ENCODE peak calls at places on chromosomes 3 and 15, in seven cellular contexts. One of them, this sample, is unnamed.

GRCh38 chr15:65029736-65030208 is 333 bp upstream of the MTFMT start:
- DNase-seq in fibroblast of pulmonary artery: no peak
- DNase-seq in dorsolateral prefrontal cortex: no peak
- DNase-seq in lower leg skin: no peak
- DNase-seq in endothelial cell of umbilical vein: no peak
- DNase-seq in AG09309: no peak
- DNase-seq in GM06990: no peak
- DNase-seq in this sample: no peak

GRCh38 chr15:60649845-60650548 is 171.1 kb upstream of the ICE2 start:
- DNase-seq in AG09309: no peak
- DNase-seq in fibroblast of pulmonary artery: no peak
- DNase-seq in GM06990: peak
- DNase-seq in dorsolateral prefrontal cortex: no peak
- DNase-seq in endothelial cell of umbilical vein: no peak
- DNase-seq in lower leg skin: no peak
- DNase-seq in this sample: no peak

GRCh38 chr3:107855710-107856109 is 235.1 kb downstream of the CD47 start:
- DNase-seq in dorsolateral prefrontal cortex: no peak
- DNase-seq in lower leg skin: no peak
- DNase-seq in fibroblast of pulmonary artery: peak
- DNase-seq in endothelial cell of umbilical vein: peak
- DNase-seq in AG09309: no peak
- DNase-seq in GM06990: no peak
- DNase-seq in this sample: no peak

GRCh38 chr3:98561727-98562521 is 30.1 kb downstream of the GPR15 start:
- DNase-seq in AG09309: no peak
- DNase-seq in fibroblast of pulmonary artery: no peak
- DNase-seq in lower leg skin: no peak
- DNase-seq in dorsolateral prefrontal cortex: no peak
- DNase-seq in GM06990: peak
- DNase-seq in endothelial cell of umbilical vein: no peak
- DNase-seq in this sample: no peak

GRCh38 chr3:197520311-197521276 is 35.2 kb downstream of the BDH1 start:
- DNase-seq in AG09309: no peak
- DNase-seq in dorsolateral prefrontal cortex: no peak
- DNase-seq in fibroblast of pulmonary artery: peak
- DNase-seq in lower leg skin: no peak
- DNase-seq in endothelial cell of umbilical vein: no peak
- DNase-seq in GM06990: no peak
- DNase-seq in this sample: peak

GRCh38 chr15:63752075-63752684 is 81.6 kb downstream of the HERC1 start:
- DNase-seq in GM06990: no peak
- DNase-seq in AG09309: no peak
- DNase-seq in lower leg skin: no peak
- DNase-seq in endothelial cell of umbilical vein: peak
- DNase-seq in dorsolateral prefrontal cortex: no peak
- DNase-seq in fibroblast of pulmonary artery: peak
- DNase-seq in this sample: peak

GRCh38 chr3:14297784-14298236 is 104.6 kb upstream of the SLC6A6 start:
- DNase-seq in lower leg skin: no peak
- DNase-seq in dorsolateral prefrontal cortex: no peak
- DNase-seq in GM06990: no peak
- DNase-seq in AG09309: no peak
- DNase-seq in fibroblast of pulmonary artery: no peak
- DNase-seq in endothelial cell of umbilical vein: no peak
- DNase-seq in this sample: peak

GRCh38 chr3:71064288-71064975 is 519.1 kb downstream of the FOXP1 start:
- DNase-seq in dorsolateral prefrontal cortex: no peak
- DNase-seq in AG09309: no peak
- DNase-seq in fibroblast of pulmonary artery: peak
- DNase-seq in GM06990: no peak
- DNase-seq in lower leg skin: no peak
- DNase-seq in endothelial cell of umbilical vein: peak
- DNase-seq in this sample: peak

GRCh38 chr3:168870892-168871291 is 775.2 kb upstream of the GOLIM4 start:
- DNase-seq in endothelial cell of umbilical vein: no peak
- DNase-seq in fibroblast of pulmonary artery: peak
- DNase-seq in dorsolateral prefrontal cortex: no peak
- DNase-seq in lower leg skin: no peak
- DNase-seq in GM06990: no peak
- DNase-seq in AG09309: no peak
- DNase-seq in this sample: no peak

GRCh38 chr3:66463734-66464511 is 36.9 kb downstream of the LRIG1 start:
- DNase-seq in AG09309: no peak
- DNase-seq in fibroblast of pulmonary artery: no peak
- DNase-seq in lower leg skin: no peak
- DNase-seq in dorsolateral prefrontal cortex: no peak
- DNase-seq in endothelial cell of umbilical vein: no peak
- DNase-seq in GM06990: no peak
- DNase-seq in this sample: no peak

GRCh38 chr3:12954891-12955650 is 113.7 kb upstream of the RPL32 start:
- DNase-seq in lower leg skin: peak
- DNase-seq in dorsolateral prefrontal cortex: no peak
- DNase-seq in fibroblast of pulmonary artery: no peak
- DNase-seq in GM06990: no peak
- DNase-seq in AG09309: no peak
- DNase-seq in endothelial cell of umbilical vein: peak
- DNase-seq in this sample: peak

GRCh38 chr3:138351151-138351550 is 2.8 kb downstream of the MRAS start:
- DNase-seq in GM06990: no peak
- DNase-seq in lower leg skin: no peak
- DNase-seq in endothelial cell of umbilical vein: no peak
- DNase-seq in dorsolateral prefrontal cortex: no peak
- DNase-seq in fibroblast of pulmonary artery: peak
- DNase-seq in AG09309: no peak
- DNase-seq in this sample: no peak

GRCh38 chr3:137687181-137687880 is 76.8 kb upstream of the SOX14 start:
- DNase-seq in lower leg skin: no peak
- DNase-seq in AG09309: no peak
- DNase-seq in GM06990: no peak
- DNase-seq in dorsolateral prefrontal cortex: no peak
- DNase-seq in endothelial cell of umbilical vein: no peak
- DNase-seq in fibroblast of pulmonary artery: no peak
- DNase-seq in this sample: no peak

GRCh38 chr15:50876260-50876988 is 32.1 kb upstream of the AP4E1 start:
- DNase-seq in GM06990: peak
- DNase-seq in lower leg skin: no peak
- DNase-seq in endothelial cell of umbilical vein: no peak
- DNase-seq in AG09309: no peak
- DNase-seq in dorsolateral prefrontal cortex: no peak
- DNase-seq in fibroblast of pulmonary artery: no peak
- DNase-seq in this sample: no peak
- H3K4me3 ChIP-seq in GM06990: peak
- H3K4me3 ChIP-seq in lower leg skin: no peak
- H3K4me3 ChIP-seq in endothelial cell of umbilical vein: peak
- H3K4me3 ChIP-seq in AG09309: peak
- H3K4me3 ChIP-seq in dorsolateral prefrontal cortex: peak
- H3K4me3 ChIP-seq in fibroblast of pulmonary artery: peak
- H3K4me3 ChIP-seq in this sample: no peak

DNA sequence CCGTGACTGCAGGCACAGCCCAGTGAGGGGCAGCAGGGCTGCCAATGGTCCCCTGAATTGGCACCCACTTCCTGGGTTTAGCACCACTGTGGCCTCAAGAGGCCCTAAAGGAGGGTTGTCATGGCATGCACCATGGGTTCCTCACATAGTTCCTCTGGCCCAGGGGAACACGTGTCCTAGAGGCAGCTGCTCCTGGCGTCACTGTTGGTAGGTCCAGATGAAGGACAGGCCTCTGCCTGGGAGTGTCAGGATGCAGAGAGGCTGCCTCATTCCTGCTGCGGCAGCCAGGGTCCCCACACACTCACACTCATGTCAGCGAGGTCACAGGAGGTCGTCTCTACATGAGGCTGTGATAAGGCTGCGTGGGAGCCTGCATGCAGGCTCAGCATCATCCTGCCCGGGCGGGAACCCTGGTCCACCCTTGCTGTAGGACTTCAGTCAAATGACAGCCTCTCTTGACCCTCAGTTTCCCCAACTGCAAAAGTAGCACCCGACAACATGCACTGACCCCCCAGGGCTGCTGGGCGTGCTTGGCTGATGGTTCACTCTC is 26.1 kb upstream of the SFMBT1 start:
- DNase-seq in fibroblast of pulmonary artery: no peak
- DNase-seq in endothelial cell of umbilical vein: no peak
- DNase-seq in GM06990: no peak
- DNase-seq in AG09309: no peak
- DNase-seq in dorsolateral prefrontal cortex: no peak
- DNase-seq in lower leg skin: no peak
- DNase-seq in this sample: no peak
- H3K4me3 ChIP-seq in fibroblast of pulmonary artery: no peak
- H3K4me3 ChIP-seq in endothelial cell of umbilical vein: no peak
- H3K4me3 ChIP-seq in GM06990: no peak
- H3K4me3 ChIP-seq in AG09309: no peak
- H3K4me3 ChIP-seq in dorsolateral prefrontal cortex: peak
- H3K4me3 ChIP-seq in lower leg skin: no peak
- H3K4me3 ChIP-seq in this sample: no peak

GRCh38 chr3:126081618-126082333 is 2.1 kb downstream of the SLC41A3 start:
- DNase-seq in endothelial cell of umbilical vein: no peak
- DNase-seq in GM06990: peak
- DNase-seq in fibroblast of pulmonary artery: peak
- DNase-seq in AG09309: no peak
- DNase-seq in lower leg skin: peak
- DNase-seq in dorsolateral prefrontal cortex: no peak
- DNase-seq in this sample: peak

GRCh38 chr3:126083138-126083445 is 832 bp downstream of the SLC41A3 start:
- DNase-seq in fibroblast of pulmonary artery: no peak
- DNase-seq in lower leg skin: peak
- DNase-seq in AG09309: no peak
- DNase-seq in dorsolateral prefrontal cortex: no peak
- DNase-seq in GM06990: no peak
- DNase-seq in endothelial cell of umbilical vein: no peak
- DNase-seq in this sample: peak

GRCh38 chr3:126083511-126083912 is 412 bp downstream of the SLC41A3 start:
- DNase-seq in endothelial cell of umbilical vein: peak
- DNase-seq in dorsolateral prefrontal cortex: no peak
- DNase-seq in AG09309: no peak
- DNase-seq in fibroblast of pulmonary artery: no peak
- DNase-seq in lower leg skin: peak
- DNase-seq in GM06990: peak
- DNase-seq in this sample: peak

GRCh38 chr3:126083913-126084514 is at the start of gene SLC41A3:
- DNase-seq in dorsolateral prefrontal cortex: peak
- DNase-seq in fibroblast of pulmonary artery: peak
- DNase-seq in GM06990: peak
- DNase-seq in AG09309: peak
- DNase-seq in lower leg skin: peak
- DNase-seq in endothelial cell of umbilical vein: peak
- DNase-seq in this sample: peak

GRCh38 chr3:126082334-126083137 is 1.4 kb downstream of the SLC41A3 start:
- DNase-seq in dorsolateral prefrontal cortex: no peak
- DNase-seq in AG09309: no peak
- DNase-seq in fibroblast of pulmonary artery: no peak
- DNase-seq in GM06990: no peak
- DNase-seq in lower leg skin: peak
- DNase-seq in endothelial cell of umbilical vein: no peak
- DNase-seq in this sample: peak
- H3K4me3 ChIP-seq in dorsolateral prefrontal cortex: peak
- H3K4me3 ChIP-seq in AG09309: no peak
- H3K4me3 ChIP-seq in fibroblast of pulmonary artery: peak
- H3K4me3 ChIP-seq in GM06990: peak
- H3K4me3 ChIP-seq in lower leg skin: no peak
- H3K4me3 ChIP-seq in endothelial cell of umbilical vein: no peak
- H3K4me3 ChIP-seq in this sample: peak

GRCh38 chr3:170179444-170179843 is 2.1 kb downstream of the PHC3 start:
- DNase-seq in AG09309: no peak
- DNase-seq in endothelial cell of umbilical vein: no peak
- DNase-seq in fibroblast of pulmonary artery: no peak
- DNase-seq in lower leg skin: no peak
- DNase-seq in dorsolateral prefrontal cortex: no peak
- DNase-seq in GM06990: no peak
- DNase-seq in this sample: no peak
- H3K4me3 ChIP-seq in AG09309: peak
- H3K4me3 ChIP-seq in endothelial cell of umbilical vein: no peak
- H3K4me3 ChIP-seq in fibroblast of pulmonary artery: peak
- H3K4me3 ChIP-seq in lower leg skin: no peak
- H3K4me3 ChIP-seq in dorsolateral prefrontal cortex: peak
- H3K4me3 ChIP-seq in GM06990: peak
- H3K4me3 ChIP-seq in this sample: no peak

GRCh38 chr15:74891469-74891868 is 1.6 kb downstream of the MPI start:
- DNase-seq in endothelial cell of umbilical vein: no peak
- DNase-seq in GM06990: no peak
- DNase-seq in dorsolateral prefrontal cortex: no peak
- DNase-seq in AG09309: no peak
- DNase-seq in lower leg skin: no peak
- DNase-seq in fibroblast of pulmonary artery: no peak
- DNase-seq in this sample: no peak

GRCh38 chr15:74892313-74892712 is 2.5 kb downstream of the MPI start:
- DNase-seq in dorsolateral prefrontal cortex: no peak
- DNase-seq in AG09309: no peak
- DNase-seq in endothelial cell of umbilical vein: no peak
- DNase-seq in lower leg skin: no peak
- DNase-seq in fibroblast of pulmonary artery: no peak
- DNase-seq in GM06990: no peak
- DNase-seq in this sample: no peak

GRCh38 chr15:74892931-74893330 is 3.1 kb downstream of the MPI start:
- DNase-seq in AG09309: no peak
- DNase-seq in endothelial cell of umbilical vein: no peak
- DNase-seq in fibroblast of pulmonary artery: no peak
- DNase-seq in lower leg skin: no peak
- DNase-seq in dorsolateral prefrontal cortex: no peak
- DNase-seq in GM06990: no peak
- DNase-seq in this sample: no peak

GRCh38 chr15:74895830-74896229 is 6.0 kb downstream of the MPI start:
- DNase-seq in lower leg skin: no peak
- DNase-seq in dorsolateral prefrontal cortex: no peak
- DNase-seq in AG09309: no peak
- DNase-seq in endothelial cell of umbilical vein: no peak
- DNase-seq in GM06990: no peak
- DNase-seq in fibroblast of pulmonary artery: no peak
- DNase-seq in this sample: no peak

DNA sequence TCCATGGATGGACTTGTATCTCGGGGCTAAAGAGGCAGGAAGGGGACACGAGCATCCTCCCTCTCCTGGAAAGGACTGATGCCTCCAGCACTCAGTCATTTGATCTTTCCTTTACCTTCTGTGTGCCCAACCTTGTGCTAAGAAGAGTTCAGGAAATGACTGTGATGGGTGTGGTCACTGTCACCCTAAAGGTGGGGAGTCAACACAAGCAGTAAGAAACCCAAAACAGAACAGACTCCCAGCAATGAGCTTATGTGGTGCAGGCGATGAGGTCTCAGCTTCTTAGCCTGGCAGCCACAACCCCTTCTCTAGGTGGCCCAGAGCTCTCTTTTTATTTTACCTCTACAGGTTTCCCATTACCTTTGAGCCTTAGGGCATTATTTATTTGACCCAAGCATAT is 3.8 kb downstream of the MPI start:
- DNase-seq in lower leg skin: no peak
- DNase-seq in endothelial cell of umbilical vein: no peak
- DNase-seq in dorsolateral prefrontal cortex: no peak
- DNase-seq in AG09309: no peak
- DNase-seq in GM06990: no peak
- DNase-seq in fibroblast of pulmonary artery: no peak
- DNase-seq in this sample: no peak
- H3K4me3 ChIP-seq in lower leg skin: no peak
- H3K4me3 ChIP-seq in endothelial cell of umbilical vein: no peak
- H3K4me3 ChIP-seq in dorsolateral prefrontal cortex: no peak
- H3K4me3 ChIP-seq in AG09309: no peak
- H3K4me3 ChIP-seq in GM06990: no peak
- H3K4me3 ChIP-seq in fibroblast of pulmonary artery: no peak
- H3K4me3 ChIP-seq in this sample: no peak